ENCODE peak calls at places on chromosomes 2 and 18, in four cellular contexts. C, F, L and M are unnamed samples.

GRCh38 chr18:79706658-79707057 is 27.1 kb downstream of the CTDP1 start:
- DNase-seq in C (no peak), F (no peak), L (no peak), M (no peak)

GRCh38 chr2:38065502-38066135 is 10.3 kb downstream of the CYP1B1 start:
- DNase-seq in C (no peak), F (no peak), L (no peak), M (no peak)

GRCh38 chr2:241986836-241987641 is 117.5 kb downstream of the RTP5 start:
- DNase-seq in C (no peak), F (no peak), L (no peak), M (no peak)

GRCh38 chr2:129754831-129755230 is 224.6 kb upstream of the RAB6C start:
- DNase-seq in C (no peak), F (no peak), L (no peak), M (no peak)

GRCh38 chr18:9772847-9773677 is 65.0 kb downstream of the RAB31 start:
- DNase-seq in C (no peak), F (no peak), L (no peak), M (no peak)

GRCh38 chr2:31138037-31138962 is at the start of gene GALNT14:
- DNase-seq in C (no peak), F (no peak), L (peak), M (no peak)

GRCh38 chr2:207385903-207386302 is 143.9 kb upstream of the CREB1 start:
- DNase-seq in C (no peak), F (no peak), L (no peak), M (no peak)

GRCh38 chr2:239935789-239936758 is 89.1 kb downstream of the NDUFA10 start:
- DNase-seq in C (no peak), F (no peak), L (no peak), M (peak)

GRCh38 chr18:63180333-63180732 is 139.2 kb downstream of the BCL2 start:
- DNase-seq in C (no peak), F (no peak), L (no peak), M (no peak)

GRCh38 chr18:32770181-32770650 is 2.6 kb downstream of the KLHL14 start:
- DNase-seq in C (no peak), F (no peak), L (no peak), M (peak)

GRCh38 chr2:177164584-177165052 is 48.0 kb upstream of the HNRNPA3 start:
- DNase-seq in C (peak), F (peak), L (peak), M (peak)

GRCh38 chr2:138356178-138356577 is 145.4 kb upstream of the SPOPL start:
- DNase-seq in C (no peak), F (no peak), L (no peak), M (peak)

GRCh38 chr2:17166506-17166905 is 351.7 kb downstream of the RAD51AP2 start:
- DNase-seq in C (no peak), F (no peak), L (no peak), M (no peak)

GRCh38 chr2:171811229-171811628 is 82.8 kb downstream of the SLC25A12 start:
- DNase-seq in C (no peak), F (no peak), L (no peak), M (peak)

GRCh38 chr18:78971511-78972245 is 7.9 kb upstream of the SALL3 start:
- DNase-seq in C (no peak), F (no peak), L (no peak), M (no peak)

GRCh38 chr2:3470166-3470651 is 49.1 kb downstream of the ADI1 start:
- DNase-seq in C (no peak), F (no peak), L (no peak), M (no peak)

GRCh38 chr2:119339562-119339923 is 27.1 kb downstream of the C2orf76 start:
- DNase-seq in C (no peak), F (no peak), L (no peak), M (no peak)

DNA sequence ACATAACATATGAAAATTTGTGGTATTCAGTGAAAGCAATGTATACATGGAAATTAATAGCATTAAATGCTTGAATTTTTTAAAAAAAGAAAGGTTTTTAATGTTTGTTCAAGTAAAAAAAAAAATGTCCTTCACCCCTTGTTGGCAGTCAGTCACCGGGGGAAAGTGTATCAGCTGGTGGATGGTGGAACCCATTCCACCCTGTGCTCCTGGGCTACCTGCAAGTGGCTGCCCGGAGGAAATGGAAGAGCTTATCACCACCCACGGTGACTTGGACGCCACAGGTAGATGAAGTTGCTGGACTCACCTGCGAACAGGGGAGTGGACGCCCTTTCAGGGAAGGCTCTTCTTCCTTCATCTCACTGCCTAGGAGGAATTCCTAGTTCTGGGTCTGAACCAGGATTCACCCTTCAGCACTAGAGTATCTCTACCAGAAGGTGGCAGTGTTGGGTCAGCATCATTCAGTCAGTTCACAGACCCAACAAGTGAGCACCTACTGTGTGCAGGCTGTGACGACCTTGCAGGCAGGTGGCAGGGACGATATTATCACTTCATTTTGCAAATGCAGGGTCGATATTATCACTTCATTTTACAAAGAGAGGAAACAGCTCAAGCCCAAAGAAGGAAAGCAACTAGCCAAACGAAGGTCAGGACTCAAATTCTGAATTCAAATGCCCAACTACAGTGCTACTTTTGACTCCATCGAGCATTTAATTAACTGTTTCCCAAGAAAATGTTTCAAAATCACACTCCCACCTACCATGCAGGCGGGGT is 35.8 kb downstream of the CIB4 start:
- DNase-seq in C (peak), F (peak), L (peak), M (peak)
- TF ChIP-seq MAX in C (no peak), F (no peak), L (no peak), M (no peak)

GRCh38 chr2:20762945-20763683 is 59.8 kb downstream of the LDAH start:
- DNase-seq in C (no peak), F (no peak), L (no peak), M (no peak)
- TF ChIP-seq BRCA1 in C (no peak), F (no peak), L (no peak), M (no peak)

GRCh38 chr2:151638188-151638933 is 95.9 kb downstream of the NEB start:
- DNase-seq in C (peak), F (no peak), L (no peak), M (peak)
- TF ChIP-seq GABPA in C (no peak), F (no peak), L (no peak), M (no peak)

GRCh38 chr2:111638274-111638877 is 245.6 kb downstream of the ANAPC1 start:
- DNase-seq in C (no peak), F (no peak), L (no peak), M (no peak)

GRCh38 chr2:111640480-111640879 is 243.5 kb downstream of the ANAPC1 start:
- DNase-seq in C (no peak), F (no peak), L (no peak), M (no peak)

GRCh38 chr2:111647359-111647758 is 236.6 kb downstream of the ANAPC1 start:
- DNase-seq in C (no peak), F (no peak), L (no peak), M (no peak)

GRCh38 chr2:111643761-111644160 is 240.2 kb downstream of the ANAPC1 start:
- DNase-seq in C (no peak), F (no peak), L (no peak), M (no peak)

DNA sequence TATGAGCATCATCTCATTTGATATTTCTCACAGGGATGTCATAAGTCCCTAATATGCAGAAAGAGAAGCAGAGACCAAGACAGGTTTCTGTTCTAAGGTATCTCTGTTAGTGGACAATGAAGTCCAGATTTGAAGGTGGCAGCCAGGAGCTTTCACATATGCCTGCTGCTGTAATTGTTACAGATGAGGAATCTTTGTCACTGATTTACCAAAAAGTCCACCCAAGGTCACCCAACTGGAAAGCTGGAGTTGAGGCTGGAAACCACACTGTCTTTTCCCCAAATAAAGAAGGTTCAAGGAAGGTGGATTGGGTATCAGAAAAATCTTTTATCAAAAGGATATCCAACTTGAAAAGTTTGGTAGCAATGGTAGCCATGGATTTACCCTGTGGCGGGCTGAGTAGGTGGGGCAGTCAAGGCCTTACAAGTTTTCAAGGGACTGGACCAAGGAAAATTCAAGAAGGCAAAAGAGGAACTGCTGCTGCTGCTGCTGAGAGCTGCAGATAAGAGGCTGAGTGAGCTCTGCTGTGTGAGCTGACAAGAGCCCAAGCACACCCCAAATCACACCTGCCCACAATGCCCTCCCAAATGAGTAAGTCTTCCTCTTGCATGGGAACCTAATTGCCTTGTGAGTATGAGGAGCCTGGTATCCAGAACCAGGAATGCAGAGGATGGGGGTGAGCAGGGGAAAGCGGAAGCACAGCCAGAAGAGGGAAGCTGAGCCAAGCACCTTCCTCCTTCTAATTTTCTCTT is 241.2 kb downstream of the ANAPC1 start:
- DNase-seq in C (no peak), F (no peak), L (no peak), M (no peak)
- TF ChIP-seq MAX in C (no peak), F (peak), L (no peak), M (no peak)

GRCh38 chr2:72694715-72695496 is 130.9 kb downstream of the EXOC6B start:
- DNase-seq in C (no peak), F (peak), L (no peak), M (peak)
- TF ChIP-seq BRCA1 in C (no peak), F (no peak), L (no peak), M (no peak)

GRCh38 chr2:109175350-109175678 is 46.3 kb downstream of the SH3RF3 start:
- DNase-seq in C (no peak), F (no peak), L (no peak), M (no peak)
- TF ChIP-seq GABPA in C (no peak), F (no peak), L (no peak), M (no peak)

GRCh38 chr2:190512539-190513095 is 21.9 kb downstream of the NEMP2 start:
- DNase-seq in C (no peak), F (no peak), L (no peak), M (no peak)
- TF ChIP-seq MAX in C (no peak), F (no peak), L (no peak), M (no peak)

DNA sequence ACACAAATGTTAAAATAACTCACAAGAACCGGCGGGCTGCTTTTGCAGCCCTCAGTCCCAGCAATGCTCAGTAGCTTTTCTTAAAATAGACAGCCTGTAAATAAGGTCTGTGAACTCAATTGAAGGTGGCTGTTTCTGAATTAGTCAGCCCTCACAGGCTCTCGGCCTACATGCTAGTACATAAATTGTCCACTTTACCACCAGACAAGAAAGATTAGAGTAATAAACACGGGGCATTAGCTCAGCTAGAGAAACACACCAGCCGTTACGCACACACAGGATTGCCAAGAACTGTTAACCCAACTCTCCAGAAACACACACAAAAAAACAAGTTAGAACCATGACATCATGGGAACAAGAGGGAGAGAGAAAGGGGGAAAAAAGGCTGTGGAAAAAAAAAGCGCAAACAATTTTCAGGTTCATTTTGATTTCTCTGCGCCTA is 89.2 kb downstream of the ZEB2 start:
- DNase-seq in C (peak), F (no peak), L (no peak), M (no peak)
- TF ChIP-seq BRCA1 in C (no peak), F (no peak), L (no peak), M (no peak)